ENCODE peak calls at places on chromosome 7, in eight cellular contexts. J, G, E, F, X, M, U and A are unnamed samples.
A peak's percentile ranks its signal among the peaks of the same experiment; 100 is the strongest.

GRCh38 chr7:97845622-97846203 is 26.5 kb downstream of the ASNS start:
- DNase-seq in X (no peak), G (peak; percentile 58), M (no peak), F (no peak), E (peak; percentile 16), U (peak; percentile 40), J (peak; percentile 40), A (peak; percentile 15)

GRCh38 chr7:151131622-151132293 is 35.7 kb downstream of the GBX1 start:
- DNase-seq in U (peak; percentile 28), G (no peak), F (no peak), X (no peak), J (no peak), M (no peak), E (no peak), A (no peak)

GRCh38 chr7:69739906-69740545 is 141.8 kb downstream of the AUTS2 start:
- DNase-seq in X (peak; percentile 25), G (no peak), F (peak; percentile 68), M (peak; percentile 10), E (no peak), U (peak; percentile 59), J (peak; percentile 81), A (peak; percentile 80)

GRCh38 chr7:33874943-33875342 is 30.4 kb upstream of the BMPER start:
- DNase-seq in U (peak; percentile 95), X (no peak), G (peak; percentile 31), J (peak; percentile 93), F (peak; percentile 30), E (no peak), M (no peak), A (no peak)

GRCh38 chr7:148747274-148747673 is 48.6 kb downstream of the CUL1 start:
- DNase-seq in U (no peak), F (no peak), X (no peak), E (no peak), J (no peak), M (no peak), G (no peak), A (no peak)

GRCh38 chr7:135913404-135913803 is 63.8 kb downstream of the MTPN start:
- DNase-seq in E (no peak), X (no peak), J (no peak), G (no peak), M (no peak), U (no peak), F (no peak), A (no peak)

GRCh38 chr7:50962962-50963374 is 180.3 kb upstream of the GRB10 start:
- DNase-seq in E (peak; percentile 79), J (peak; percentile 75), U (peak; percentile 57), M (peak; percentile 90), X (peak; percentile 17), F (peak; percentile 84), G (peak; percentile 97), A (peak; percentile 29)

GRCh38 chr7:127587663-127588018 is 570 bp upstream of the ARF5 start:
- DNase-seq in G (no peak), X (peak; percentile 59), J (no peak), M (peak; percentile 20), F (peak; percentile 12), U (no peak), E (no peak), A (no peak)

GRCh38 chr7:24283900-24284698 is at the start of gene NPY:
- DNase-seq in X (no peak), G (no peak), M (no peak), U (no peak), F (no peak), J (no peak), E (no peak), A (no peak)

GRCh38 chr7:78607099-78607498 is 808.5 kb downstream of the PHTF2 start:
- DNase-seq in X (no peak), E (no peak), J (no peak), F (no peak), M (no peak), G (peak; percentile 48), U (peak; percentile 11), A (no peak)

GRCh38 chr7:490461-491291 is 29.0 kb downstream of the PDGFA start:
- DNase-seq in E (no peak), U (no peak), G (no peak), M (no peak), F (no peak), X (no peak), J (no peak), A (peak; percentile 50)

GRCh38 chr7:120052884-120053382 is 220.0 kb upstream of the KCND2 start:
- DNase-seq in E (no peak), X (peak; percentile 62), M (peak; percentile 10), U (peak; percentile 100), G (peak; percentile 63), J (peak; percentile 98), F (no peak), A (peak; percentile 93)

GRCh38 chr7:101200862-101201599 is at the start of gene MOGAT3:
- DNase-seq in G (no peak), F (no peak), M (peak; percentile 89), E (no peak), X (no peak), J (no peak), U (no peak), A (no peak)

GRCh38 chr7:67019562-67020390 is 23.1 kb downstream of the TYW1 start:
- DNase-seq in J (no peak), E (no peak), F (no peak), X (no peak), M (no peak), U (no peak), G (peak; percentile 76), A (peak; percentile 85)

GRCh38 chr7:130932088-130932487 is 198.1 kb upstream of the KLF14 start:
- DNase-seq in G (no peak), X (no peak), E (no peak), J (no peak), U (no peak), M (no peak), F (no peak), A (no peak)

GRCh38 chr7:92964156-92964555 is 127.8 kb upstream of the CDK6 start:
- DNase-seq in J (no peak), U (no peak), F (no peak), M (no peak), X (no peak), E (no peak), G (no peak), A (no peak)

GRCh38 chr7:76333388-76334101 is 25.2 kb downstream of the YWHAG start:
- DNase-seq in F (peak; percentile 74), G (no peak), U (peak; percentile 37), J (peak; percentile 44), X (peak; percentile 43), M (peak; percentile 33), E (no peak), A (no peak)

GRCh38 chr7:27251513-27252306 is 9.1 kb downstream of the EVX1 start:
- DNase-seq in G (no peak), X (no peak), J (no peak), E (no peak), M (no peak), F (no peak), U (no peak), A (no peak)

GRCh38 chr7:39306028-39306570 is 260.1 kb upstream of the YAE1 start:
- DNase-seq in E (no peak), U (no peak), X (no peak), J (no peak), F (no peak), G (no peak), M (no peak), A (no peak)

GRCh38 chr7:151003572-151003971 is 12.8 kb downstream of the NOS3 start:
- DNase-seq in X (no peak), U (no peak), G (peak; percentile 64), E (no peak), M (peak; percentile 35), F (no peak), J (no peak), A (no peak)

GRCh38 chr7:155533827-155534690 is 12.3 kb downstream of the CNPY1 start:
- DNase-seq in M (no peak), E (peak; percentile 87), G (no peak), X (no peak), F (no peak), J (peak; percentile 22), U (peak; percentile 7), A (no peak)

GRCh38 chr7:117995850-117996650 is 122.8 kb upstream of the CTTNBP2 start:
- DNase-seq in G (peak; percentile 68), J (no peak), X (no peak), M (no peak), E (no peak), F (no peak), U (no peak), A (peak; percentile 90)

GRCh38 chr7:73391396-73391795 is 42.2 kb upstream of the FZD9 start:
- DNase-seq in E (no peak), J (no peak), F (no peak), X (no peak), U (no peak), M (no peak), G (no peak), A (no peak)
- TF ChIP-seq CTCF in E (no peak), J (no peak), F (no peak), X (no peak), U (no peak), M (no peak), G (no peak), A (no peak)

DNA sequence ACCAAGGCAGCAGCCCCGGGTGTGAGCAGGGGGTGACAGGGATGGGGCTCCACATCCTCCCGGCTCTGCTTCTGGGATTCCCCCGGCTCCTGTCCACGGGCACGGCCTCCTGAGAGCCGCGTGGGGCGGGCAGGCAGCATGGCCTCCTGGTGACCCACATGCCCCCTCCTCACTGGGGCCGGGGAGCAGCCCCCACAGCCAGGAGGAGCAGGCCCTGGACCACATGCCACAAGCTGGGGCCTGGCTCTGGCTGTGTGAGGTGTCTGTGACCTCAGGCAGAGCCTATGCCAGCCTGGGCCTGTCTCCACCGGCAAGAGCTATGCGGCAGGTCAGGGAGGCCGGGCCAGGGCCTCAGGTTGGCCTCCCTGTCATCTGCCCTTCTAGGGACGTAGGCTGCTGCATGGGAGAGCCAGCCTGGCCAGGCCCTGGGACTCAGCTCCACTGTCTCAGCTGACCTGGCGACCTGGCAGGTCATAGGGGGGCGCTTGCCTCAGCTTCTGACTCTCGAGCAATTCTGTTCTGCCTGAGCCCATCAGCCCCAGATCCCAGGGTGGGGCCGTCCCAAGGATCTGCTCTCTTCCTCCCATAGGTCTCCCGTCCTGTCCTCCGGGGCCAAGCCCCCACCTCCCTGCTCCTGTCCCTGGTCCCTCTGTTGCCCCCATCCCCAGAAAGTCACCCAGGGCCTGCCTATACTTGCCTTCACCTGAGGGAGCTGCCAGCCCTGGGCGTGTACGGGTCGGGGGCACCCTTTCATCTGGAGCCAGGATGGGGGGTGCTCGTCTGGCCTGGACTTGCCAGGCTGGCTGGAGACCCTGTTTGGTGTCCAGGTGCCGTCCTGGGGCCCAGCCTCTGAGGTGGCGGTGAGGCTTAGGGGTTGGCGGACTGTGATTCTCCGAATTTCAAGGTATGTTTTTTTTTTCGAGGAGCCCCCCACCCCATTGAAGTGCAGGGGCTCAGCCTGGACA is 3.9 kb upstream of the TMEM184A start:
- DNase-seq in G (no peak), M (no peak), F (no peak), E (no peak), J (no peak), X (no peak), U (no peak), A (peak; percentile 40)
- H3K27ac ChIP-seq in G (peak overlapping the region; percentile 77), M (no peak overlapping the region), F (no peak overlapping the region), E (peak overlapping the region; percentile 3), J (no peak overlapping the region), X (no peak overlapping the region), U (no peak overlapping the region), A (no peak overlapping the region)

GRCh38 chr7:121807078-121807477 is 65.9 kb upstream of the PTPRZ1 start:
- DNase-seq in U (no peak), G (no peak), X (no peak), E (no peak), F (no peak), M (no peak), J (no peak), A (no peak)
- TF ChIP-seq CTCF in U (no peak), G (no peak), X (no peak), E (no peak), F (no peak), M (no peak), J (no peak), A (no peak)

GRCh38 chr7:48139461-48139860 is 31.8 kb upstream of the ABCA13 start:
- DNase-seq in G (peak; percentile 56), X (no peak), U (peak; percentile 12), J (peak; percentile 33), F (no peak), M (peak; percentile 14), E (peak; percentile 16), A (no peak)
- H3K27ac ChIP-seq in G (peak overlapping the region; percentile 35), X (no peak overlapping the region), U (no peak overlapping the region), J (no peak overlapping the region), F (no peak overlapping the region), M (peak overlapping the region; percentile 79), E (no peak overlapping the region), A (no peak overlapping the region)